ENCODE peak calls at places on chromosomes 3 and 15, in four cellular contexts. One of them, this sample, is unnamed.

GRCh38 chr3:114860526-114860925 is 286.6 kb downstream of the ZBTB20 start:
- DNase-seq in GM12864: no peak
- DNase-seq in posterior cingulate gyrus: no peak
- DNase-seq in choroid plexus epithelial cell: no peak
- DNase-seq in this sample: no peak

GRCh38 chr3:41464401-41464800 is 265.1 kb downstream of the CTNNB1 start:
- DNase-seq in GM12864: no peak
- DNase-seq in posterior cingulate gyrus: no peak
- DNase-seq in choroid plexus epithelial cell: peak
- DNase-seq in this sample: no peak

GRCh38 chr3:190307164-190307545 is 15.1 kb downstream of the CLDN1 start:
- DNase-seq in GM12864: no peak
- DNase-seq in posterior cingulate gyrus: no peak
- DNase-seq in choroid plexus epithelial cell: no peak
- DNase-seq in this sample: peak

GRCh38 chr3:197003461-197004385 is 25.9 kb downstream of the MELTF start:
- DNase-seq in GM12864: no peak
- DNase-seq in posterior cingulate gyrus: peak
- DNase-seq in choroid plexus epithelial cell: no peak
- DNase-seq in this sample: peak

GRCh38 chr15:49495993-49496747 is 73.1 kb downstream of the FGF7 start:
- DNase-seq in GM12864: no peak
- DNase-seq in posterior cingulate gyrus: no peak
- DNase-seq in choroid plexus epithelial cell: peak
- DNase-seq in this sample: no peak

GRCh38 chr15:63597033-63597790 is at the start of gene FBXL22:
- DNase-seq in GM12864: no peak
- DNase-seq in posterior cingulate gyrus: no peak
- DNase-seq in choroid plexus epithelial cell: peak
- DNase-seq in this sample: no peak

GRCh38 chr3:187064210-187065115 is 74.8 kb downstream of the RPL39L start:
- DNase-seq in GM12864: no peak
- DNase-seq in posterior cingulate gyrus: no peak
- DNase-seq in choroid plexus epithelial cell: peak
- DNase-seq in this sample: no peak

GRCh38 chr3:22496641-22497040 is 706.5 kb upstream of the UBE2E2 start:
- DNase-seq in GM12864: no peak
- DNase-seq in posterior cingulate gyrus: no peak
- DNase-seq in choroid plexus epithelial cell: peak
- DNase-seq in this sample: no peak

GRCh38 chr3:131028844-131029243 is 2.2 kb downstream of the NEK11 start:
- DNase-seq in GM12864: no peak
- DNase-seq in posterior cingulate gyrus: no peak
- DNase-seq in choroid plexus epithelial cell: no peak
- DNase-seq in this sample: no peak

GRCh38 chr15:31078461-31078860 is 23.1 kb downstream of the TRPM1 start:
- DNase-seq in GM12864: no peak
- DNase-seq in posterior cingulate gyrus: no peak
- DNase-seq in choroid plexus epithelial cell: no peak
- DNase-seq in this sample: no peak

This sample was measured in pancreas.